ENCODE peak calls at places on chromosome 1, in nine cellular contexts. One of them, this sample, is unnamed.

GRCh38 chr1:40842201-40842600 is 20.0 kb downstream of the CITED4 start:
- DNase-seq in Calu3: no peak
- DNase-seq in NCI-H1436: no peak
- DNase-seq in mucosa of gallbladder: no peak
- DNase-seq in CD8-positive, alpha-beta memory T cell: no peak
- DNase-seq in cardiac muscle cell: no peak
- DNase-seq in midbrain: no peak
- DNase-seq in psoas muscle: no peak
- DNase-seq in substantia nigra: no peak
- DNase-seq in this sample: no peak

GRCh38 chr1:228986093-228986904 is 251.0 kb downstream of the RHOU start:
- DNase-seq in Calu3: no peak
- DNase-seq in NCI-H1436: no peak
- DNase-seq in mucosa of gallbladder: peak; percentile 45
- DNase-seq in CD8-positive, alpha-beta memory T cell: no peak
- DNase-seq in cardiac muscle cell: peak; percentile 65
- DNase-seq in midbrain: peak; percentile 70
- DNase-seq in psoas muscle: peak; percentile 42
- DNase-seq in substantia nigra: peak; percentile 43
- DNase-seq in this sample: peak; percentile 83

GRCh38 chr1:164712131-164713031 is 153.4 kb downstream of the PBX1 start:
- DNase-seq in Calu3: no peak
- DNase-seq in NCI-H1436: no peak
- DNase-seq in mucosa of gallbladder: peak; percentile 46
- DNase-seq in CD8-positive, alpha-beta memory T cell: no peak
- DNase-seq in cardiac muscle cell: peak; percentile 59
- DNase-seq in midbrain: no peak
- DNase-seq in psoas muscle: no peak
- DNase-seq in substantia nigra: no peak
- DNase-seq in this sample: peak; percentile 67

GRCh38 chr1:75233302-75233929 is 99.2 kb downstream of the LHX8 start:
- DNase-seq in Calu3: peak; percentile 6
- DNase-seq in NCI-H1436: peak; percentile 48
- DNase-seq in mucosa of gallbladder: no peak
- DNase-seq in CD8-positive, alpha-beta memory T cell: peak; percentile 1
- DNase-seq in cardiac muscle cell: peak; percentile 37
- DNase-seq in midbrain: no peak
- DNase-seq in psoas muscle: no peak
- DNase-seq in substantia nigra: no peak
- DNase-seq in this sample: no peak

GRCh38 chr1:168520052-168520751 is 23.6 kb downstream of the XCL2 start:
- DNase-seq in Calu3: no peak
- DNase-seq in NCI-H1436: no peak
- DNase-seq in mucosa of gallbladder: no peak
- DNase-seq in CD8-positive, alpha-beta memory T cell: peak; percentile 21
- DNase-seq in cardiac muscle cell: no peak
- DNase-seq in midbrain: no peak
- DNase-seq in psoas muscle: no peak
- DNase-seq in substantia nigra: no peak
- DNase-seq in this sample: no peak

GRCh38 chr1:157403608-157404007 is 148.7 kb downstream of the FCRL5 start:
- DNase-seq in Calu3: no peak
- DNase-seq in NCI-H1436: no peak
- DNase-seq in mucosa of gallbladder: no peak
- DNase-seq in CD8-positive, alpha-beta memory T cell: no peak
- DNase-seq in cardiac muscle cell: no peak
- DNase-seq in midbrain: no peak
- DNase-seq in psoas muscle: no peak
- DNase-seq in substantia nigra: no peak
- DNase-seq in this sample: no peak

GRCh38 chr1:50368179-50369007 is 54.9 kb downstream of the DMRTA2 start:
- DNase-seq in Calu3: peak; percentile 69
- DNase-seq in NCI-H1436: peak; percentile 21
- DNase-seq in mucosa of gallbladder: no peak
- DNase-seq in CD8-positive, alpha-beta memory T cell: peak; percentile 11
- DNase-seq in cardiac muscle cell: peak; percentile 33
- DNase-seq in midbrain: peak; percentile 45
- DNase-seq in psoas muscle: no peak
- DNase-seq in substantia nigra: peak; percentile 14
- DNase-seq in this sample: peak; percentile 42

GRCh38 chr1:178465011-178465410 is 31.8 kb downstream of the CLEC20A start:
- DNase-seq in Calu3: no peak
- DNase-seq in NCI-H1436: no peak
- DNase-seq in mucosa of gallbladder: no peak
- DNase-seq in CD8-positive, alpha-beta memory T cell: no peak
- DNase-seq in cardiac muscle cell: peak; percentile 34
- DNase-seq in midbrain: no peak
- DNase-seq in psoas muscle: no peak
- DNase-seq in substantia nigra: no peak
- DNase-seq in this sample: no peak

GRCh38 chr1:81756872-81757271 is 43.9 kb upstream of the ADGRL2 start:
- DNase-seq in Calu3: no peak
- DNase-seq in NCI-H1436: no peak
- DNase-seq in mucosa of gallbladder: no peak
- DNase-seq in CD8-positive, alpha-beta memory T cell: no peak
- DNase-seq in cardiac muscle cell: peak; percentile 61
- DNase-seq in midbrain: no peak
- DNase-seq in psoas muscle: no peak
- DNase-seq in substantia nigra: no peak
- DNase-seq in this sample: no peak

GRCh38 chr1:58264462-58264861 is 282.1 kb downstream of the OMA1 start:
- DNase-seq in Calu3: no peak
- DNase-seq in NCI-H1436: no peak
- DNase-seq in mucosa of gallbladder: no peak
- DNase-seq in CD8-positive, alpha-beta memory T cell: no peak
- DNase-seq in cardiac muscle cell: no peak
- DNase-seq in midbrain: no peak
- DNase-seq in psoas muscle: no peak
- DNase-seq in substantia nigra: no peak
- DNase-seq in this sample: no peak

GRCh38 chr1:84297546-84298244 is 3.8 kb upstream of the SAMD13 start:
- DNase-seq in Calu3: no peak
- DNase-seq in NCI-H1436: no peak
- DNase-seq in mucosa of gallbladder: no peak
- DNase-seq in CD8-positive, alpha-beta memory T cell: no peak
- DNase-seq in cardiac muscle cell: no peak
- DNase-seq in midbrain: no peak
- DNase-seq in psoas muscle: no peak
- DNase-seq in substantia nigra: no peak
- DNase-seq in this sample: no peak

GRCh38 chr1:21324368-21325137 is 34.3 kb upstream of the ECE1 start:
- DNase-seq in Calu3: peak; percentile 84
- DNase-seq in NCI-H1436: no peak
- DNase-seq in mucosa of gallbladder: peak; percentile 87
- DNase-seq in CD8-positive, alpha-beta memory T cell: peak; percentile 62
- DNase-seq in cardiac muscle cell: peak; percentile 88
- DNase-seq in midbrain: no peak
- DNase-seq in psoas muscle: peak; percentile 81
- DNase-seq in substantia nigra: no peak
- DNase-seq in this sample: peak; percentile 89

GRCh38 chr1:153651771-153652170 is 6.7 kb upstream of the SNAPIN start:
- DNase-seq in Calu3: no peak
- DNase-seq in NCI-H1436: no peak
- DNase-seq in mucosa of gallbladder: no peak
- DNase-seq in CD8-positive, alpha-beta memory T cell: no peak
- DNase-seq in cardiac muscle cell: no peak
- DNase-seq in midbrain: no peak
- DNase-seq in psoas muscle: no peak
- DNase-seq in substantia nigra: no peak
- DNase-seq in this sample: no peak

GRCh38 chr1:53298163-53298685 is 29.6 kb downstream of the LRP8 start:
- DNase-seq in Calu3: no peak
- DNase-seq in NCI-H1436: no peak
- DNase-seq in mucosa of gallbladder: no peak
- DNase-seq in CD8-positive, alpha-beta memory T cell: no peak
- DNase-seq in cardiac muscle cell: no peak
- DNase-seq in midbrain: no peak
- DNase-seq in psoas muscle: no peak
- DNase-seq in substantia nigra: no peak
- DNase-seq in this sample: no peak

GRCh38 chr1:43572551-43572950 is 41.9 kb downstream of the PTPRF start:
- DNase-seq in Calu3: no peak
- DNase-seq in NCI-H1436: no peak
- DNase-seq in mucosa of gallbladder: no peak
- DNase-seq in CD8-positive, alpha-beta memory T cell: no peak
- DNase-seq in cardiac muscle cell: no peak
- DNase-seq in midbrain: no peak
- DNase-seq in psoas muscle: no peak
- DNase-seq in substantia nigra: no peak
- DNase-seq in this sample: no peak